ENCODE peak calls at places on chromosomes 1 and 21, in six cellular contexts. One of them, this sample, is unnamed.

GRCh38 chr1:46118856-46119255 is 13.6 kb downstream of the PIK3R3 start:
- DNase-seq in astrocyte of the spinal cord: no peak
- DNase-seq in NB4: no peak
- DNase-seq in T-helper 2 cell: no peak
- DNase-seq in T-cell: no peak
- DNase-seq in activated T-cell treated with anti-CD3 and anti-CD28 coated beads for 24 hours: no peak
- DNase-seq in this sample: no peak

GRCh38 chr1:119902775-119903442 is 6.6 kb upstream of the ADAM30 start:
- DNase-seq in astrocyte of the spinal cord: no peak
- DNase-seq in NB4: no peak
- DNase-seq in T-helper 2 cell: no peak
- DNase-seq in T-cell: no peak
- DNase-seq in activated T-cell treated with anti-CD3 and anti-CD28 coated beads for 24 hours: no peak
- DNase-seq in this sample: no peak

GRCh38 chr1:23149110-23149509 is 19.5 kb downstream of the LUZP1 start:
- DNase-seq in astrocyte of the spinal cord: no peak
- DNase-seq in NB4: peak; percentile 28
- DNase-seq in T-helper 2 cell: no peak
- DNase-seq in T-cell: no peak
- DNase-seq in activated T-cell treated with anti-CD3 and anti-CD28 coated beads for 24 hours: no peak
- DNase-seq in this sample: no peak

GRCh38 chr1:212178830-212179370 is 106.3 kb upstream of the PPP2R5A start:
- DNase-seq in astrocyte of the spinal cord: peak; percentile 1
- DNase-seq in NB4: no peak
- DNase-seq in T-helper 2 cell: no peak
- DNase-seq in T-cell: no peak
- DNase-seq in activated T-cell treated with anti-CD3 and anti-CD28 coated beads for 24 hours: no peak
- DNase-seq in this sample: no peak

GRCh38 chr1:56967900-56968832 is 2.4 kb upstream of the C8B start:
- DNase-seq in astrocyte of the spinal cord: no peak
- DNase-seq in NB4: peak; percentile 14
- DNase-seq in T-helper 2 cell: no peak
- DNase-seq in T-cell: no peak
- DNase-seq in activated T-cell treated with anti-CD3 and anti-CD28 coated beads for 24 hours: no peak
- DNase-seq in this sample: no peak

GRCh38 chr1:85822696-85823095 is 114.5 kb upstream of the ZNHIT6 start:
- DNase-seq in astrocyte of the spinal cord: no peak
- DNase-seq in NB4: no peak
- DNase-seq in T-helper 2 cell: no peak
- DNase-seq in T-cell: no peak
- DNase-seq in activated T-cell treated with anti-CD3 and anti-CD28 coated beads for 24 hours: no peak
- DNase-seq in this sample: no peak

GRCh38 chr1:9066945-9067807 is 2.3 kb downstream of the SLC2A5 start:
- DNase-seq in astrocyte of the spinal cord: peak; percentile 73
- DNase-seq in NB4: peak; percentile 87
- DNase-seq in T-helper 2 cell: no peak
- DNase-seq in T-cell: no peak
- DNase-seq in activated T-cell treated with anti-CD3 and anti-CD28 coated beads for 24 hours: no peak
- DNase-seq in this sample: peak; percentile 81

GRCh38 chr1:89539135-89539534 is 14.5 kb downstream of the LRRC8B start:
- DNase-seq in astrocyte of the spinal cord: no peak
- DNase-seq in NB4: no peak
- DNase-seq in T-helper 2 cell: no peak
- DNase-seq in T-cell: no peak
- DNase-seq in activated T-cell treated with anti-CD3 and anti-CD28 coated beads for 24 hours: no peak
- DNase-seq in this sample: no peak

GRCh38 chr1:50774759-50775351 is 185.2 kb downstream of the FAF1 start:
- DNase-seq in astrocyte of the spinal cord: peak; percentile 72
- DNase-seq in NB4: peak; percentile 65
- DNase-seq in T-helper 2 cell: no peak
- DNase-seq in T-cell: no peak
- DNase-seq in activated T-cell treated with anti-CD3 and anti-CD28 coated beads for 24 hours: no peak
- DNase-seq in this sample: peak; percentile 6

GRCh38 chr1:7052701-7053100 is 267.4 kb downstream of the CAMTA1 start:
- DNase-seq in astrocyte of the spinal cord: no peak
- DNase-seq in NB4: no peak
- DNase-seq in T-helper 2 cell: no peak
- DNase-seq in T-cell: no peak
- DNase-seq in activated T-cell treated with anti-CD3 and anti-CD28 coated beads for 24 hours: no peak
- DNase-seq in this sample: no peak

GRCh38 chr1:84972377-84972987 is 24.4 kb downstream of the MCOLN2 start:
- DNase-seq in astrocyte of the spinal cord: no peak
- DNase-seq in NB4: no peak
- DNase-seq in T-helper 2 cell: no peak
- DNase-seq in T-cell: no peak
- DNase-seq in activated T-cell treated with anti-CD3 and anti-CD28 coated beads for 24 hours: no peak
- DNase-seq in this sample: no peak

GRCh38 chr1:110123224-110123623 is 11.0 kb downstream of the UBL4B start:
- DNase-seq in astrocyte of the spinal cord: no peak
- DNase-seq in NB4: no peak
- DNase-seq in T-helper 2 cell: no peak
- DNase-seq in T-cell: no peak
- DNase-seq in activated T-cell treated with anti-CD3 and anti-CD28 coated beads for 24 hours: no peak
- DNase-seq in this sample: no peak

GRCh38 chr1:193703101-193703500 is 516.7 kb upstream of the B3GALT2 start:
- DNase-seq in astrocyte of the spinal cord: no peak
- DNase-seq in NB4: no peak
- DNase-seq in T-helper 2 cell: no peak
- DNase-seq in T-cell: no peak
- DNase-seq in activated T-cell treated with anti-CD3 and anti-CD28 coated beads for 24 hours: no peak
- DNase-seq in this sample: no peak

GRCh38 chr1:201128962-201129361 is 2.0 kb upstream of the ASCL5 start:
- DNase-seq in astrocyte of the spinal cord: no peak
- DNase-seq in NB4: no peak
- DNase-seq in T-helper 2 cell: no peak
- DNase-seq in T-cell: no peak
- DNase-seq in activated T-cell treated with anti-CD3 and anti-CD28 coated beads for 24 hours: no peak
- DNase-seq in this sample: no peak

GRCh38 chr1:246838118-246838456 is 93.7 kb downstream of the AHCTF1 start:
- DNase-seq in astrocyte of the spinal cord: no peak
- DNase-seq in NB4: no peak
- DNase-seq in T-helper 2 cell: no peak
- DNase-seq in T-cell: no peak
- DNase-seq in activated T-cell treated with anti-CD3 and anti-CD28 coated beads for 24 hours: no peak
- DNase-seq in this sample: no peak

GRCh38 chr21:46190491-46191131 is 6.4 kb upstream of the SPATC1L start:
- DNase-seq in astrocyte of the spinal cord: no peak
- DNase-seq in NB4: no peak
- DNase-seq in T-helper 2 cell: no peak
- DNase-seq in T-cell: no peak
- DNase-seq in activated T-cell treated with anti-CD3 and anti-CD28 coated beads for 24 hours: no peak
- DNase-seq in this sample: no peak

GRCh38 chr1:56655991-56656613 is 11.0 kb downstream of the PRKAA2 start:
- DNase-seq in astrocyte of the spinal cord: no peak
- DNase-seq in NB4: no peak
- DNase-seq in T-helper 2 cell: no peak
- DNase-seq in T-cell: no peak
- DNase-seq in activated T-cell treated with anti-CD3 and anti-CD28 coated beads for 24 hours: no peak
- DNase-seq in this sample: no peak

GRCh38 chr1:37606481-37607263 is 10.9 kb upstream of the GNL2 start:
- DNase-seq in astrocyte of the spinal cord: no peak
- DNase-seq in NB4: peak; percentile 15
- DNase-seq in T-helper 2 cell: no peak
- DNase-seq in T-cell: no peak
- DNase-seq in activated T-cell treated with anti-CD3 and anti-CD28 coated beads for 24 hours: no peak
- DNase-seq in this sample: no peak

GRCh38 chr1:47507921-47508894 is 70.4 kb downstream of the FOXD2 start:
- DNase-seq in astrocyte of the spinal cord: no peak
- DNase-seq in NB4: peak; percentile 28
- DNase-seq in T-helper 2 cell: no peak
- DNase-seq in T-cell: no peak
- DNase-seq in activated T-cell treated with anti-CD3 and anti-CD28 coated beads for 24 hours: peak; percentile 14
- DNase-seq in this sample: no peak

GRCh38 chr1:30743584-30744059 is 14.0 kb downstream of the LAPTM5 start:
- DNase-seq in astrocyte of the spinal cord: no peak
- DNase-seq in NB4: no peak
- DNase-seq in T-helper 2 cell: peak; percentile 83
- DNase-seq in T-cell: peak; percentile 74
- DNase-seq in activated T-cell treated with anti-CD3 and anti-CD28 coated beads for 24 hours: peak; percentile 55
- DNase-seq in this sample: peak; percentile 64

GRCh38 chr1:15176120-15176519 is 22.6 kb downstream of the TMEM51 start:
- DNase-seq in astrocyte of the spinal cord: no peak
- DNase-seq in NB4: no peak
- DNase-seq in T-helper 2 cell: no peak
- DNase-seq in T-cell: no peak
- DNase-seq in activated T-cell treated with anti-CD3 and anti-CD28 coated beads for 24 hours: no peak
- DNase-seq in this sample: no peak

GRCh38 chr1:94746635-94747525 is 73.3 kb upstream of the SLC44A3 start:
- DNase-seq in astrocyte of the spinal cord: no peak
- DNase-seq in NB4: peak; percentile 62
- DNase-seq in T-helper 2 cell: no peak
- DNase-seq in T-cell: no peak
- DNase-seq in activated T-cell treated with anti-CD3 and anti-CD28 coated beads for 24 hours: no peak
- DNase-seq in this sample: no peak

GRCh38 chr1:155977607-155978324 is 581 bp downstream of the ARHGEF2 start:
- DNase-seq in astrocyte of the spinal cord: no peak
- DNase-seq in NB4: peak; percentile 69
- DNase-seq in T-helper 2 cell: peak; percentile 40
- DNase-seq in T-cell: no peak
- DNase-seq in activated T-cell treated with anti-CD3 and anti-CD28 coated beads for 24 hours: peak; percentile 59
- DNase-seq in this sample: no peak

GRCh38 chr21:37659874-37660273 is 256.4 kb downstream of the KCNJ6 start:
- DNase-seq in astrocyte of the spinal cord: no peak
- DNase-seq in NB4: no peak
- DNase-seq in T-helper 2 cell: no peak
- DNase-seq in T-cell: no peak
- DNase-seq in activated T-cell treated with anti-CD3 and anti-CD28 coated beads for 24 hours: no peak
- DNase-seq in this sample: no peak

GRCh38 chr21:38120984-38121855 is 135.6 kb upstream of the KCNJ15 start:
- DNase-seq in astrocyte of the spinal cord: no peak
- DNase-seq in NB4: no peak
- DNase-seq in T-helper 2 cell: no peak
- DNase-seq in T-cell: no peak
- DNase-seq in activated T-cell treated with anti-CD3 and anti-CD28 coated beads for 24 hours: no peak
- DNase-seq in this sample: no peak

GRCh38 chr1:33370286-33370685 is 49.4 kb upstream of the A3GALT2 start:
- DNase-seq in astrocyte of the spinal cord: no peak
- DNase-seq in NB4: no peak
- DNase-seq in T-helper 2 cell: no peak
- DNase-seq in T-cell: no peak
- DNase-seq in activated T-cell treated with anti-CD3 and anti-CD28 coated beads for 24 hours: no peak
- DNase-seq in this sample: no peak